ENCODE peak calls at places on chromosomes 3 and 15, in four cellular contexts. C is HL-60, T is fibroblast of mammary gland, Z is right lobe of liver. Y is an unnamed sample.

GRCh38 chr15:28942521-28943035 is 56.8 kb downstream of the APBA2 start:
- DNase-seq in C (no peak), T (no peak), Z (peak), Y (no peak)

GRCh38 chr3:61780455-61781239 is 219.3 kb downstream of the PTPRG start:
- DNase-seq in C (no peak), T (no peak), Z (no peak), Y (no peak)

GRCh38 chr3:179544981-179545645 is 17.6 kb upstream of the ACTL6A start:
- DNase-seq in Z (no peak), T (peak), C (no peak), Y (no peak)

GRCh38 chr15:68924866-68925599 is 5.3 kb upstream of the SPESP1 start:
- DNase-seq in C (peak), T (peak), Z (peak), Y (peak)

GRCh38 chr3:107411779-107412178 is 34.5 kb downstream of the CCDC54 start:
- DNase-seq in Z (no peak), T (no peak), C (no peak), Y (no peak)

GRCh38 chr3:116059421-116060096 is 385.7 kb downstream of the LSAMP start:
- DNase-seq in T (peak), Z (no peak), C (no peak), Y (no peak)

GRCh38 chr15:80068578-80068977 is 9.1 kb downstream of the ZFAND6 start:
- DNase-seq in C (no peak), T (peak), Z (no peak), Y (no peak)

GRCh38 chr15:66961407-66961884 is 104.0 kb upstream of the SMAD3 start:
- DNase-seq in Z (no peak), C (no peak), T (peak), Y (no peak)

GRCh38 chr3:155416500-155417118 is 123.1 kb upstream of the STRIT1 start:
- DNase-seq in T (peak), C (no peak), Z (no peak), Y (no peak)

GRCh38 chr3:23112491-23112890 is 90.6 kb upstream of the UBE2E2 start:
- DNase-seq in Z (no peak), C (peak), T (no peak), Y (no peak)

GRCh38 chr15:69149803-69150202 is 10.6 kb upstream of the GLCE start:
- DNase-seq in T (no peak), Z (no peak), C (no peak), Y (no peak)

GRCh38 chr15:75215107-75216004 is 13.7 kb downstream of the C15orf39 start:
- DNase-seq in T (no peak), C (peak), Z (no peak), Y (no peak)

DNA sequence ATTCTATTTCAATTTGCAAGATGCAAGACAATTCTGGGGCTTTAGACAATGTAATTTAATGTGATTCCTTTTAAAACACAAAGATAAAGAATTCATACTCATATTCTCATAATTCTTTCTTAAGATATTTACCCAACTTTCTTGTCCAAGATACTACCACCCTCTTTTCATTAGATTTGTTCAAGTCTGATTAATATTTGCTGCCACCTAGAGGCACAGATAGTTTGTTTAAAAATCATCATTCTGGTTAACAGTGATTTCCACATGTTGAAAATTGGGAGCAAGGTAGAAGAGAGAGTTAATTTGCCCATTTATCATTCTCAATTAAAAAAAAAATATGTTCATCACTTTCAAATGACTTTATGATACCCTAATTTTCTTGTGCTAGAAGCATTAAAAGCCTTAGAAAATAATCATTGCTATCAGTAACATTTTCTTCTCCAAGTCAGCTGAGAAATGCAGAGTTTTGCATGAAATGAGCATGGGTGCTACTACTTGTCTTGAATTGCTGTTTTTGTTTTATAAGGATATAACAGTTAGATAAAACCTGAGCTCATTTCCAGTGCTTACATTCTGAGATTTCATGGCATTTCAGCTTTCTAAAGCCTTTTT is 11.6 kb downstream of the TAMM41 start:
- DNase-seq in Z (no peak), C (no peak), T (peak), Y (no peak)
- TF ChIP-seq CTCF in Z (peak), C (no peak), T (peak), Y (peak)

DNA sequence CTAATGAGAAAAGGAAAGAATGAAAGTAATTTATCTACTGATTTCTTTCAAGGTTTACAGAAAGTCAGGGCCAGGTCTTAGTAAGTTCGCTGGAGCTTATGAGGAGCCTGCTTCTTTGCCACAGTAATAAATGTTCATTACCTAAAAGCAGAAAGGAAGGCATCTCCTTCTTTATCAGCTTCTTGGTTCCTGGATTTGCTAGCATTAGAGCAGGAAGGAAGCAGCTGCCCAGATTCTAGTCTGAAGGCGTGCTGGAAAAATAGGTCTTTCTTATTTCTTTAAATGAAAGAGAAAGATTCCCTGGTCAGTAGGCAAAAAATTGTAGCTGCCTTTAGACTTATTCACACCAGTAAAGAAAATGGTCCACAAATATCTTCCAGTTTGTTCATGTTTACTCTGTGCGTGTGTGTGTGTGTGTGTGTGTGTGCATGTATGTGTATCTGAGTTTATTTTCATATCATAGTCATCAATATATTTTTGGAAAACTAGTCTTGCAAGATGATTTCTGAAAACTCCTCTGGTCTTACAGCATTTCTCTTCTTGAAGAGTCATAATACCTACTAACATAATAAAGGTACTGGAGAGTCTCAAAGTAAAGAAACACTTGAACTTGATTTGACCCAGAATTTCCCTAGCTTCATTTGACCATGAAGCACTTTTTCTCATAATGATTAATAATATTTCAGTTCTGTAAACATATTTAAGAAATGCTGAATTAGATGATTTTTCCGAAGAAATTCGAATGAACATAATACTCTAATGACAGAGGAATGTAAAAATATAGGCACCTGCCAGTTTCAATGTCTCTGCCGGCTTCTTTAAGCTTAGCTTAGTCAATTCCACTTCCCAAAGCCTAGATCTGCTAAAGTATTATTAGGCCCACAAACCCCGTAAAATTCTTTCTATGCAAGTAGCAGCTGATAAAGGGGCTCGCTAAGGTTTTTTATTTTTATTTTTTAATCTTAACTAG is 255.2 kb upstream of the ZPLD1 start:
- DNase-seq in C (no peak), T (no peak), Z (no peak), Y (no peak)
- H3K4me3 ChIP-seq in C (no peak), T (no peak), Z (no peak), Y (no peak)

DNA sequence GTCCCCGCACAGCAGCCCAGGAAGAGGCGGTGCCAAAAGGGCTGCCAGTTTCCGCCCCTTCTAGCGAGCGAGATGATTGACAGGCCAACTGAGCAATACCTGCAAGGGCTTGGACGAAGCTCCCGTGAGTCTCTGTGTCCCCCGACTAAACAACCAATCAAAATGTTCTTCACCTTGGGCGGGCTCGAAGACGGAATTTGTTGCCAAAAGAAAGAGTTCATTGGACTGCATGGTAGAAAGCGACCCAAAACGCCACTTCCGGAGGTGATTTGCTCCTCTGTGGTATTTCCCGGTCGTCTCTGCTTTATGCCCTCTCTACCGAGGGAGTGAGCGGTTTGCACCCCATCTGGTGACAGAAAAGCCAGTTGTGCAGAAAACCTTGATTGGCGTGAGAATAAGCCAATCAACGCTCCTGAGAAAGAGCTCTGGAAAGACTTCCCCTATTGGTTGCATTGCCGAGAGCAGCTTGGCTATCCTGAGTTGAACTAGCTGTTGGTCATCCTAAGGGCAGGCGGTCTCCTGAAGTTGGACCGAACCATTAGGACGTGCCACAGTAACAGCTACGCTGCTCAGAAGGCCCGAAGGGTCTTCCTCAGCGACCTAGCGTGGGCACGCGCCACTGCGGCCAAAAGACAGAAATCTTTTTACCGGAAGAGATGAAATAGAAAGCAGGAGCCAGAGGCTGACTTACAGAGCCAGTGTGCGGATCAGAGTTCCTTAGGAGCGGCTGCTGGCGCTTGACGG is 545 bp upstream of the UBP1 start:
- DNase-seq in T (peak), Z (peak), C (peak), Y (peak)
- TF ChIP-seq CTCF in T (no peak), Z (no peak), C (no peak), Y (no peak)

GRCh38 chr15:70343961-70344360 is 246.2 kb upstream of the TLE3 start:
- DNase-seq in C (no peak), Z (no peak), T (no peak), Y (no peak)

GRCh38 chr15:70339551-70340517 is 242.1 kb upstream of the TLE3 start:
- DNase-seq in Z (peak), T (peak), C (peak), Y (no peak)

GRCh38 chr15:70342554-70343548 is 245.1 kb upstream of the TLE3 start:
- DNase-seq in Z (no peak), C (no peak), T (no peak), Y (no peak)

GRCh38 chr15:70341566-70341965 is 243.8 kb upstream of the TLE3 start:
- DNase-seq in Z (no peak), C (no peak), T (no peak), Y (no peak)

DNA sequence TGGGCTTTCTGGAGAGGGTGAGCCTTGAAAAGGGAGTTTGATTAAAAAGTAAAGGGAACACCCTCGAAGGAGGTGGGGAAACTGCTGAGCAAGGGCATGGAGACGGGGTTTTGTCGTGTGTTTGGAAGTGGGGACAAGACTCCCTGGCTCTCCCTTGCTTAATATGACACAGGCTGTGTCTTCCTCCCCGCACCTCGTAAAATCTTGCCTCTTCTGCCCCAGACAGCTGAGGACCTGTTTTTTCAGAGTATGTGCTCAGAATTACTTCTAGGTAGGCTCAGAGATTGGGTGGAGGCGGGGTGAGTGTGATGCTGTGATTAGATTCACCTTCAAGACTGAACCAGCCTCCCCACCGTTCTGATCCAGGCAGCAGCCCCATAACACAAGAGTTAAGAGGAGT is 244.4 kb upstream of the TLE3 start:
- DNase-seq in Z (no peak), T (no peak), C (no peak), Y (no peak)
- H3K4me3 ChIP-seq in Z (no peak), T (no peak), C (no peak), Y (no peak)

GRCh38 chr3:38985581-38985980 is 66.2 kb downstream of the SCN11A start:
- DNase-seq in T (peak), Z (no peak), C (no peak), Y (no peak)

GRCh38 chr3:38985981-38986380 is 65.8 kb downstream of the SCN11A start:
- DNase-seq in T (peak), C (no peak), Z (no peak), Y (no peak)

GRCh38 chr3:38986901-38987300 is 64.8 kb downstream of the SCN11A start:
- DNase-seq in C (no peak), Z (no peak), T (peak), Y (no peak)

GRCh38 chr3:38984731-38985130 is 67.0 kb downstream of the SCN11A start:
- DNase-seq in C (no peak), T (no peak), Z (no peak), Y (no peak)

GRCh38 chr3:38984110-38984509 is 67.6 kb downstream of the SCN11A start:
- DNase-seq in Z (no peak), T (no peak), C (no peak), Y (no peak)
- TF ChIP-seq CTCF in Z (no peak), T (peak), C (no peak), Y (no peak)

DNA sequence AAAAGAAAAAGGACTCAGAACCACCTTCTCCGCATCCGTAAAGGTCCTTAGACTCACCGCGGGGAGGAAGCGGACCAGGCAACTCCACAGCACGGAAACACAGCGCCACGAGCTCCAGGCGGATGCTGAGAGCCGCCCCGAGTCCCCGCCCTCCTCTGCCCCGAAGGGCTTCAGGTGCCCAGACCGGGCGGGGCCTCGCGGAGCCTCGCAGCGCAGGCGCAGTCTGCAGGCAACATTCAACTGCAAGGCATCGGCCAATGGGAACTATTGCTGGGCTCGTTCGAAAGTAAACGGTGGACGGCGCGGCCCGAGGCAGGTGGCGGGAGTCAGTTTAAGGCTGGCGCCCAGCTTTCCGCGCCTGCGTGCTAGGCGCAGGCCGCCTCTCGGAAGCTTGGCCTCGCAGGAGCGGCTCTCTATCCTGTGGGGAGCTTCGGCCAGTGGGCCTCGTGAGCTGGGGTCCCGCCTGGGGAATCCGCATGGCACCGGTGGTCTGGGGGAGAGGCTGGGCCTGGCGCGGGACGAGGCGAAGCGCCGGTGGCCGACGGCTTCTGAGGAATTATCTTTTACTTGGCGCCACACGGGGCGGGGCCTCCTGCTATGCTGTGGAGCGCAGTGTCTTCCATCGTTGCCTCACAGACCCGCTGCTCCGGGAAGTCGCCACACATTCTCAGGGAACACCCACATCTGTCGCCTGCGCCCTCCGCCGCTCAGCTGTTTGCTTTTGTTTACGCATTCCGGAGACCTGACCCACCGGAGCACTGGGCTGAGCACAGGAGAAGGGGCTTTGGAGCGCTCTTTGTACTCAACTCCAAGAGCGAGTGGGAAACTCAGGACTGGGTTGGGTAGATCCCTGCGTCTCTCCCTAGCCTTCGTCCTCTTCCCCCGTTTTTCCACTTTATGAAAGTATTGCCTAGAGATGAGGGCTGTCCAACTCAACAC is at the start of gene TRIM59:
- DNase-seq in T (peak), C (peak), Z (peak), Y (peak)
- H3K4me3 ChIP-seq in T (peak), C (peak), Z (peak), Y (peak)